ENCODE peak calls at places on chromosomes 12 and 14, in five cellular contexts. R, F, O, W and B are unnamed samples.

GRCh38 chr12:77995436-77996167 is 164.9 kb downstream of the NAV3 start:
- DNase-seq in F (no peak), O (no peak), W (no peak), R (no peak), B (no peak)

GRCh38 chr12:7994731-7995205 is 37.7 kb upstream of the FOXJ2 start:
- DNase-seq in W (no peak), R (no peak), F (no peak), O (no peak), B (no peak)

GRCh38 chr14:104035300-104035699 is 50.2 kb upstream of the ASPG start:
- DNase-seq in W (no peak), O (no peak), R (no peak), F (no peak), B (no peak)

GRCh38 chr14:77458249-77458950 is 507 bp downstream of the AHSA1 start:
- DNase-seq in W (peak), R (peak), F (peak), O (no peak), B (peak)

GRCh38 chr12:3600039-3600720 is 109.2 kb downstream of the PRMT8 start:
- DNase-seq in R (no peak), O (peak), W (peak), F (no peak), B (no peak)

GRCh38 chr12:108610856-108611605 is 13.1 kb upstream of the TMEM119 start:
- DNase-seq in R (no peak), O (no peak), F (no peak), W (no peak), B (no peak)

GRCh38 chr12:44076892-44077291 is 241.0 kb downstream of the TMEM117 start:
- DNase-seq in W (no peak), R (no peak), F (no peak), O (no peak), B (no peak)

GRCh38 chr14:54348001-54348611 is 48.7 kb upstream of the CDKN3 start:
- DNase-seq in R (no peak), O (no peak), F (peak), W (no peak), B (peak)

GRCh38 chr12:77814361-77814760 is 16.3 kb upstream of the NAV3 start:
- DNase-seq in R (no peak), W (no peak), F (no peak), O (no peak), B (no peak)

GRCh38 chr12:116495260-116495659 is 63.9 kb upstream of the MAP1LC3B2 start:
- DNase-seq in R (no peak), O (no peak), F (no peak), W (no peak), B (no peak)

GRCh38 chr14:91185721-91186120 is 58.8 kb downstream of the GPR68 start:
- DNase-seq in O (no peak), W (no peak), F (no peak), R (no peak), B (no peak)